ENCODE peak calls at places on chromosome 12, in seven cellular contexts. N is kidney epithelial cell; J is iris pigment epithelial cell; F is stimulated activated CD4-positive, alpha-beta T cell treated with anti-CD3 and anti-CD28 coated beads, Interleukin-1b, Interleukin-23, amount 100 ng/mL, for 4 hours; M is spleen; W is activated CD4-positive, alpha-beta memory T cell treated with anti-CD3 and anti-CD28 coated beads, Interleukin-2, amount 10 ng/mL, durations not matched to agents 7 days and 5 days; X is stimulated activated naive CD4-positive, alpha-beta T cell. V is an unnamed sample.

GRCh38 chr12:116159593-116159992 is 117.9 kb downstream of the MED13L start:
- DNase-seq in M (no peak), W (no peak), J (no peak), F (no peak), N (no peak), X (no peak), V (no peak)

GRCh38 chr12:27048822-27049752 is 26.7 kb downstream of the MED21 start:
- DNase-seq in F (no peak), W (no peak), X (no peak), M (no peak), J (peak; percentile 85), N (no peak), V (no peak)

GRCh38 chr12:52871291-52871961 is 22.6 kb upstream of the KRT78 start:
- DNase-seq in N (no peak), J (peak; percentile 63), W (no peak), F (no peak), X (no peak), M (no peak), V (no peak)

GRCh38 chr12:26287666-26288408 is 92.5 kb downstream of the SSPN start:
- DNase-seq in F (no peak), M (no peak), X (no peak), J (peak; percentile 23), N (peak; percentile 72), W (no peak), V (no peak)

GRCh38 chr12:104222981-104223380 is 7.4 kb downstream of the TXNRD1 start:
- DNase-seq in N (no peak), X (no peak), W (no peak), M (no peak), F (no peak), J (peak; percentile 64), V (no peak)

GRCh38 chr12:77324416-77324762 is 259.0 kb upstream of the E2F7 start:
- DNase-seq in X (no peak), N (no peak), J (no peak), W (no peak), F (no peak), M (no peak), V (no peak)

GRCh38 chr12:4864575-4864974 is 45.1 kb upstream of the KCNA1 start:
- DNase-seq in J (no peak), W (no peak), M (no peak), N (no peak), X (no peak), F (no peak), V (no peak)

GRCh38 chr12:116332705-116333380 is 55.4 kb upstream of the MED13L start:
- DNase-seq in F (no peak), N (no peak), M (no peak), J (no peak), W (no peak), X (no peak), V (no peak)

GRCh38 chr12:21526721-21527345 is 737 bp downstream of the SPX start:
- DNase-seq in N (no peak), M (no peak), F (no peak), W (no peak), X (no peak), J (no peak), V (no peak)

GRCh38 chr12:109563291-109564284 is 9.7 kb downstream of the MMAB start:
- DNase-seq in W (no peak), X (no peak), M (no peak), J (no peak), F (no peak), N (no peak), V (no peak)

GRCh38 chr12:124668602-124669001 is 101.2 kb upstream of the NCOR2 start:
- DNase-seq in M (no peak), W (no peak), J (no peak), F (no peak), X (no peak), N (no peak), V (no peak)